ENCODE peak calls at places on chromosomes 3 and 15, in eight cellular contexts. One of them, this sample, is unnamed. For H3K4me1, the result is how much of the 10 kb centered on the place peaks cover.

GRCh38 chr3:156729460-156730179 is 55.2 kb downstream of the TIPARP start:
- DNase-seq in sigmoid colon: no peak
- DNase-seq in psoas muscle: no peak
- DNase-seq in naive thymus-derived CD4-positive, alpha-beta T cell: no peak
- DNase-seq in fibroblast of lung: no peak
- DNase-seq in IMR-90: no peak
- DNase-seq in neural progenitor cell: peak
- DNase-seq in GM23248: no peak
- DNase-seq in this sample: no peak

GRCh38 chr3:173553635-173554280 is 156.2 kb downstream of the NLGN1 start:
- DNase-seq in sigmoid colon: no peak
- DNase-seq in psoas muscle: no peak
- DNase-seq in naive thymus-derived CD4-positive, alpha-beta T cell: no peak
- DNase-seq in fibroblast of lung: peak
- DNase-seq in IMR-90: peak
- DNase-seq in neural progenitor cell: peak
- DNase-seq in GM23248: peak
- DNase-seq in this sample: no peak

GRCh38 chr15:58666957-58667356 is 82.5 kb downstream of the ADAM10 start:
- DNase-seq in sigmoid colon: no peak
- DNase-seq in psoas muscle: no peak
- DNase-seq in naive thymus-derived CD4-positive, alpha-beta T cell: no peak
- DNase-seq in fibroblast of lung: peak
- DNase-seq in IMR-90: peak
- DNase-seq in neural progenitor cell: no peak
- DNase-seq in GM23248: peak
- DNase-seq in this sample: no peak

GRCh38 chr3:14253022-14253761 is 74.6 kb downstream of the LSM3 start:
- DNase-seq in sigmoid colon: no peak
- DNase-seq in psoas muscle: peak
- DNase-seq in naive thymus-derived CD4-positive, alpha-beta T cell: no peak
- DNase-seq in fibroblast of lung: no peak
- DNase-seq in IMR-90: peak
- DNase-seq in neural progenitor cell: no peak
- DNase-seq in GM23248: peak
- DNase-seq in this sample: no peak

GRCh38 chr3:141486416-141486734 is 452 bp upstream of the RASA2 start:
- DNase-seq in sigmoid colon: no peak
- DNase-seq in psoas muscle: no peak
- DNase-seq in naive thymus-derived CD4-positive, alpha-beta T cell: no peak
- DNase-seq in fibroblast of lung: no peak
- DNase-seq in IMR-90: peak
- DNase-seq in neural progenitor cell: no peak
- DNase-seq in GM23248: peak
- DNase-seq in this sample: peak

GRCh38 chr3:184176377-184177330 is 2.0 kb downstream of the AP2M1 start:
- DNase-seq in sigmoid colon: peak
- DNase-seq in psoas muscle: peak
- DNase-seq in naive thymus-derived CD4-positive, alpha-beta T cell: no peak
- DNase-seq in fibroblast of lung: peak
- DNase-seq in IMR-90: peak
- DNase-seq in neural progenitor cell: peak
- DNase-seq in GM23248: peak
- DNase-seq in this sample: peak

GRCh38 chr3:79587150-79587549 is 180.6 kb downstream of the ROBO1 start:
- DNase-seq in sigmoid colon: no peak
- DNase-seq in psoas muscle: no peak
- DNase-seq in naive thymus-derived CD4-positive, alpha-beta T cell: no peak
- DNase-seq in fibroblast of lung: no peak
- DNase-seq in IMR-90: no peak
- DNase-seq in neural progenitor cell: no peak
- DNase-seq in GM23248: no peak
- DNase-seq in this sample: no peak

GRCh38 chr15:37059051-37059450 is 41.3 kb downstream of the MEIS2 start:
- DNase-seq in sigmoid colon: no peak
- DNase-seq in psoas muscle: no peak
- DNase-seq in naive thymus-derived CD4-positive, alpha-beta T cell: no peak
- DNase-seq in fibroblast of lung: peak
- DNase-seq in IMR-90: peak
- DNase-seq in neural progenitor cell: no peak
- DNase-seq in GM23248: peak
- DNase-seq in this sample: no peak

GRCh38 chr3:46845397-46845859 is 17.8 kb downstream of the MYL3 start:
- DNase-seq in sigmoid colon: peak
- DNase-seq in psoas muscle: peak
- DNase-seq in naive thymus-derived CD4-positive, alpha-beta T cell: no peak
- DNase-seq in fibroblast of lung: peak
- DNase-seq in IMR-90: peak
- DNase-seq in neural progenitor cell: peak
- DNase-seq in GM23248: peak
- DNase-seq in this sample: no peak

GRCh38 chr3:16513141-16514020 is at the start of gene RFTN1:
- DNase-seq in sigmoid colon: no peak
- DNase-seq in psoas muscle: peak
- DNase-seq in naive thymus-derived CD4-positive, alpha-beta T cell: peak
- DNase-seq in fibroblast of lung: peak
- DNase-seq in IMR-90: peak
- DNase-seq in neural progenitor cell: peak
- DNase-seq in GM23248: peak
- DNase-seq in this sample: peak

GRCh38 chr15:98546325-98546724 is 102.0 kb upstream of the IGF1R start:
- DNase-seq in sigmoid colon: no peak
- DNase-seq in psoas muscle: no peak
- DNase-seq in naive thymus-derived CD4-positive, alpha-beta T cell: no peak
- DNase-seq in fibroblast of lung: no peak
- DNase-seq in IMR-90: no peak
- DNase-seq in neural progenitor cell: no peak
- DNase-seq in GM23248: no peak
- DNase-seq in this sample: no peak

GRCh38 chr3:17965331-17965730 is 222.9 kb upstream of the TBC1D5 start:
- DNase-seq in sigmoid colon: no peak
- DNase-seq in psoas muscle: no peak
- DNase-seq in naive thymus-derived CD4-positive, alpha-beta T cell: no peak
- DNase-seq in fibroblast of lung: no peak
- DNase-seq in IMR-90: no peak
- DNase-seq in neural progenitor cell: no peak
- DNase-seq in GM23248: no peak
- DNase-seq in this sample: no peak

GRCh38 chr15:79673416-79674123 is 223.2 kb downstream of the MTHFS start:
- DNase-seq in sigmoid colon: no peak
- DNase-seq in psoas muscle: no peak
- DNase-seq in naive thymus-derived CD4-positive, alpha-beta T cell: no peak
- DNase-seq in fibroblast of lung: peak
- DNase-seq in IMR-90: peak
- DNase-seq in neural progenitor cell: peak
- DNase-seq in GM23248: peak
- DNase-seq in this sample: no peak

GRCh38 chr3:52649461-52650210 is 36.1 kb downstream of the PBRM1 start:
- DNase-seq in sigmoid colon: no peak
- DNase-seq in psoas muscle: no peak
- DNase-seq in naive thymus-derived CD4-positive, alpha-beta T cell: no peak
- DNase-seq in fibroblast of lung: no peak
- DNase-seq in IMR-90: peak
- DNase-seq in neural progenitor cell: no peak
- DNase-seq in GM23248: peak
- DNase-seq in this sample: no peak

GRCh38 chr3:69649713-69650419 is 89.4 kb upstream of the MITF start:
- DNase-seq in sigmoid colon: no peak
- DNase-seq in psoas muscle: no peak
- DNase-seq in naive thymus-derived CD4-positive, alpha-beta T cell: no peak
- DNase-seq in fibroblast of lung: peak
- DNase-seq in IMR-90: peak
- DNase-seq in neural progenitor cell: no peak
- DNase-seq in GM23248: peak
- DNase-seq in this sample: no peak

DNA sequence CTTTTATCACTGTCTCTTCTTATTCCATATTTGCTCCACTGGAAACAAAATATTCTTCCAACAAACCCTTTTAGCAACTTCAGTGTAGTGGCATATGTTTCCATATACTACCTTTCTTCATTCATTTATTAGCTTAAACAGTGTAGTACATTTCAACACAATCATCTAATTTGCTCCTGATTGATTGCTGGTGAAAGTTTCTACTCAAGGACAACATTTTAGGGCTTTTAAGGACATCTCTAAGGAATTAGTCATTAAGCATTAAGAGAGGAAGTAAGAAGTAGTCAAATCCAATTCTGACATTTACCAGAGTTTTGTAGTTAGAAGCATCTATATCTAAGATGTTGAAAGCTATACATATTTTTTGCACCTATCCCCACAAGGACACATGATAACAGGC is 55.8 kb downstream of the RSRC1 start:
- DNase-seq in sigmoid colon: no peak
- DNase-seq in psoas muscle: no peak
- DNase-seq in naive thymus-derived CD4-positive, alpha-beta T cell: no peak
- DNase-seq in fibroblast of lung: peak
- DNase-seq in IMR-90: no peak
- DNase-seq in neural progenitor cell: no peak
- DNase-seq in GM23248: peak
- DNase-seq in this sample: no peak
- H3K4me3 ChIP-seq in sigmoid colon: no peak
- H3K4me3 ChIP-seq in psoas muscle: no peak
- H3K4me3 ChIP-seq in naive thymus-derived CD4-positive, alpha-beta T cell: no peak
- H3K4me3 ChIP-seq in fibroblast of lung: no peak
- H3K4me3 ChIP-seq in IMR-90: no peak
- H3K4me3 ChIP-seq in neural progenitor cell: no peak
- H3K4me3 ChIP-seq in GM23248: no peak
- H3K4me3 ChIP-seq in this sample: no peak

GRCh38 chr15:28954466-28955159 is 68.8 kb downstream of the APBA2 start:
- DNase-seq in sigmoid colon: peak
- DNase-seq in psoas muscle: no peak
- DNase-seq in naive thymus-derived CD4-positive, alpha-beta T cell: no peak
- DNase-seq in fibroblast of lung: no peak
- DNase-seq in IMR-90: no peak
- DNase-seq in neural progenitor cell: no peak
- DNase-seq in GM23248: no peak
- DNase-seq in this sample: peak

GRCh38 chr15:28955160-28955502 is 69.4 kb downstream of the APBA2 start:
- DNase-seq in sigmoid colon: no peak
- DNase-seq in psoas muscle: no peak
- DNase-seq in naive thymus-derived CD4-positive, alpha-beta T cell: no peak
- DNase-seq in fibroblast of lung: peak
- DNase-seq in IMR-90: peak
- DNase-seq in neural progenitor cell: peak
- DNase-seq in GM23248: no peak
- DNase-seq in this sample: peak

GRCh38 chr15:28957606-28958498 is 72.1 kb downstream of the APBA2 start:
- DNase-seq in sigmoid colon: peak
- DNase-seq in psoas muscle: no peak
- DNase-seq in naive thymus-derived CD4-positive, alpha-beta T cell: no peak
- DNase-seq in fibroblast of lung: no peak
- DNase-seq in IMR-90: no peak
- DNase-seq in neural progenitor cell: no peak
- DNase-seq in GM23248: no peak
- DNase-seq in this sample: no peak

GRCh38 chr15:28956491-28956890 is 70.7 kb downstream of the APBA2 start:
- DNase-seq in sigmoid colon: peak
- DNase-seq in psoas muscle: no peak
- DNase-seq in naive thymus-derived CD4-positive, alpha-beta T cell: no peak
- DNase-seq in fibroblast of lung: no peak
- DNase-seq in IMR-90: no peak
- DNase-seq in neural progenitor cell: no peak
- DNase-seq in GM23248: no peak
- DNase-seq in this sample: peak

GRCh38 chr15:28955686-28956421 is 70.1 kb downstream of the APBA2 start:
- DNase-seq in sigmoid colon: peak
- DNase-seq in psoas muscle: no peak
- DNase-seq in naive thymus-derived CD4-positive, alpha-beta T cell: no peak
- DNase-seq in fibroblast of lung: peak
- DNase-seq in IMR-90: peak
- DNase-seq in neural progenitor cell: no peak
- DNase-seq in GM23248: no peak
- DNase-seq in this sample: peak
- H3K4me1 ChIP-seq in sigmoid colon: under half
- H3K4me1 ChIP-seq in psoas muscle: under half
- H3K4me1 ChIP-seq in naive thymus-derived CD4-positive, alpha-beta T cell: under half
- H3K4me1 ChIP-seq in fibroblast of lung: under half
- H3K4me1 ChIP-seq in IMR-90: under half
- H3K4me1 ChIP-seq in neural progenitor cell: under half
- H3K4me1 ChIP-seq in GM23248: under half
- H3K4me1 ChIP-seq in this sample: under half

DNA sequence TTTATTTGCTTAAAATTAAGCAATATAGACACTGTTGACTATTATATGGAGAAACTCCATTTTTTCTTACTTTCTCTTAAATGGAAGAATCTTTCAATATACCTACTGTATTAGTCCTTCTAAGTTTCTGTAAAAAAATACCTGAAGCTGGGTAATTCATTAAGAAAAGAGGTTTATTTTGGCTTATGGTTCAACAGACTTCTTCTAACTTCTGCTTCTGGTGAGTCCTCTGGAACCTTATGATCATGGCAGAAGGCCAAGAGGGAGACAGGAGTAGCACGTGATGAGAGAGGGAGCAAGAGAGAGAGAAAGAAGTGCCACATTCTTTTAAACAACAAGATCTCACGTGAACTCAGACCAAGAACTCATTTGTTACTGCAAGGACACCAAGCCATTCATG is 573.3 kb downstream of the MCTP2 start:
- DNase-seq in sigmoid colon: no peak
- DNase-seq in psoas muscle: no peak
- DNase-seq in naive thymus-derived CD4-positive, alpha-beta T cell: no peak
- DNase-seq in fibroblast of lung: no peak
- DNase-seq in IMR-90: no peak
- DNase-seq in neural progenitor cell: no peak
- DNase-seq in GM23248: no peak
- DNase-seq in this sample: no peak
- H3K4me3 ChIP-seq in sigmoid colon: no peak
- H3K4me3 ChIP-seq in psoas muscle: no peak
- H3K4me3 ChIP-seq in naive thymus-derived CD4-positive, alpha-beta T cell: no peak
- H3K4me3 ChIP-seq in fibroblast of lung: no peak
- H3K4me3 ChIP-seq in IMR-90: no peak
- H3K4me3 ChIP-seq in neural progenitor cell: no peak
- H3K4me3 ChIP-seq in GM23248: no peak
- H3K4me3 ChIP-seq in this sample: no peak

DNA sequence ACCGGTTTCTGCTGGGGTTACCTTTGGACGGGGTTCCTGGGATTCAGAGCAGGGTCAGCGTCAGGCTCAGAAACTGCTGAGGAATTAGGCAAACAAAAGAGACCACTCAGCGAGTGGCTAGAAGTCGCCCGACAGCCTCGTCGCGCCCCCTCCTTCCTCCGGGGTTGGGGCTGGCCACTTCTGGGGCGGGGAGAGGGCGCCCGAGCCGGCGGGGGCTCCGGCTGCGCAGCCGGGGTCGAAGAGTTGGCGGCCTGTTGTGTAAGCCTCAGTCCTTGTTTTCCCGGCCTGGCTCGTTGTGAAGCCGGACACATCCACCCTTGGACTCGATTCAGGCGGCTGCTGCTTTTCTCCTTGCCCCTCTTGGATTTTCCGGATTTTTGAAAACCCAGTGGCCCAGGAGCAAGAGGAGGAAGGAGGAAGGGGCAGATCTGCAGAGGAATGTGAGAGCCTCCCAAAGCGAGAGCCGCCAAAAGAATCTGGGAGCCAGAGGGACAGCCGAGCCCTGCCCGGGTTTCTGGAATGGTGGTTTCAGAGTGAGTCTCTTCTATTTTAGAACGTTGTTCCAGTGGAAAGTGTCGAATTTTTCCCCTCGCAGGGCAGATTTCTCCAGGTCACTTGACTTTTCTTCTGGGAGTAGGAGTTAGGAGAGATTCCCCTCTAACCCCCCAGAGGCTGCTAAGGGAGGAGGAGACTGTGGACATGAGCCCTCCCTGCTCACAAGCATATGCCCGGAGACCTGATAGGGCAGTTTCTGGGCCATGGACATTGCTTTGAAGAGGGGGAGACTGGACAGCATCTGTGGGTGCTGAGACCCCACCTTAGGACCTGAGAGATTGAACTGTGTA is 666 bp downstream of the SNX33 start:
- DNase-seq in sigmoid colon: peak
- DNase-seq in psoas muscle: peak
- DNase-seq in naive thymus-derived CD4-positive, alpha-beta T cell: no peak
- DNase-seq in fibroblast of lung: peak
- DNase-seq in IMR-90: no peak
- DNase-seq in neural progenitor cell: peak
- DNase-seq in GM23248: peak
- DNase-seq in this sample: no peak
- H3K4me1 ChIP-seq in sigmoid colon: half or more
- H3K4me1 ChIP-seq in psoas muscle: under half
- H3K4me1 ChIP-seq in naive thymus-derived CD4-positive, alpha-beta T cell: under half
- H3K4me1 ChIP-seq in fibroblast of lung: under half
- H3K4me1 ChIP-seq in IMR-90: under half
- H3K4me1 ChIP-seq in neural progenitor cell: under half
- H3K4me1 ChIP-seq in GM23248: under half
- H3K4me1 ChIP-seq in this sample: under half